ENCODE peak calls at places on chromosomes 3 and 15, in eight cellular contexts. One of them, this sample, is unnamed.

GRCh38 chr3:162704991-162705390 is 1208.4 kb downstream of the OTOL1 start:
- DNase-seq in ovary: no peak
- DNase-seq in DND-41: no peak
- DNase-seq in cardiac muscle cell: no peak
- DNase-seq in body of pancreas: no peak
- DNase-seq in heart left ventricle: no peak
- DNase-seq in lower lobe of right lung: no peak
- DNase-seq in tibial artery: no peak
- DNase-seq in this sample: no peak

GRCh38 chr3:4021162-4021561 is 221.9 kb downstream of the LRRN1 start:
- DNase-seq in ovary: no peak
- DNase-seq in DND-41: peak
- DNase-seq in cardiac muscle cell: peak
- DNase-seq in body of pancreas: no peak
- DNase-seq in heart left ventricle: no peak
- DNase-seq in lower lobe of right lung: no peak
- DNase-seq in tibial artery: no peak
- DNase-seq in this sample: no peak

GRCh38 chr3:122890077-122890484 is 95.2 kb downstream of the SLC49A4 start:
- DNase-seq in ovary: peak
- DNase-seq in DND-41: peak
- DNase-seq in cardiac muscle cell: peak
- DNase-seq in body of pancreas: peak
- DNase-seq in heart left ventricle: peak
- DNase-seq in lower lobe of right lung: no peak
- DNase-seq in tibial artery: peak
- DNase-seq in this sample: no peak

GRCh38 chr15:89664951-89665350 is 9.7 kb upstream of the KIF7 start:
- DNase-seq in ovary: no peak
- DNase-seq in DND-41: no peak
- DNase-seq in cardiac muscle cell: no peak
- DNase-seq in body of pancreas: no peak
- DNase-seq in heart left ventricle: no peak
- DNase-seq in lower lobe of right lung: no peak
- DNase-seq in tibial artery: no peak
- DNase-seq in this sample: no peak

GRCh38 chr3:16670191-16670590 is 65.0 kb upstream of the DAZL start:
- DNase-seq in ovary: no peak
- DNase-seq in DND-41: no peak
- DNase-seq in cardiac muscle cell: no peak
- DNase-seq in body of pancreas: no peak
- DNase-seq in heart left ventricle: no peak
- DNase-seq in lower lobe of right lung: no peak
- DNase-seq in tibial artery: no peak
- DNase-seq in this sample: no peak

GRCh38 chr3:172074578-172074977 is 35.2 kb downstream of the FNDC3B start:
- DNase-seq in ovary: no peak
- DNase-seq in DND-41: no peak
- DNase-seq in cardiac muscle cell: no peak
- DNase-seq in body of pancreas: peak
- DNase-seq in heart left ventricle: no peak
- DNase-seq in lower lobe of right lung: no peak
- DNase-seq in tibial artery: peak
- DNase-seq in this sample: no peak

GRCh38 chr3:194871864-194872668 is 186.4 kb downstream of the FAM43A start:
- DNase-seq in ovary: no peak
- DNase-seq in DND-41: no peak
- DNase-seq in cardiac muscle cell: no peak
- DNase-seq in body of pancreas: no peak
- DNase-seq in heart left ventricle: no peak
- DNase-seq in lower lobe of right lung: no peak
- DNase-seq in tibial artery: no peak
- DNase-seq in this sample: no peak

GRCh38 chr3:143668924-143669790 is 179.1 kb downstream of the SLC9A9 start:
- DNase-seq in ovary: no peak
- DNase-seq in DND-41: peak
- DNase-seq in cardiac muscle cell: no peak
- DNase-seq in body of pancreas: no peak
- DNase-seq in heart left ventricle: no peak
- DNase-seq in lower lobe of right lung: no peak
- DNase-seq in tibial artery: no peak
- DNase-seq in this sample: no peak

GRCh38 chr3:127428344-127429001 is 140.6 kb upstream of the PRR20G start:
- DNase-seq in ovary: no peak
- DNase-seq in DND-41: no peak
- DNase-seq in cardiac muscle cell: no peak
- DNase-seq in body of pancreas: peak
- DNase-seq in heart left ventricle: no peak
- DNase-seq in lower lobe of right lung: no peak
- DNase-seq in tibial artery: no peak
- DNase-seq in this sample: no peak

GRCh38 chr3:13415236-13416001 is 4.7 kb downstream of the NUP210 start:
- DNase-seq in ovary: no peak
- DNase-seq in DND-41: no peak
- DNase-seq in cardiac muscle cell: no peak
- DNase-seq in body of pancreas: no peak
- DNase-seq in heart left ventricle: no peak
- DNase-seq in lower lobe of right lung: no peak
- DNase-seq in tibial artery: no peak
- DNase-seq in this sample: no peak
- H3K4me3 ChIP-seq in ovary: no peak
- H3K4me3 ChIP-seq in DND-41: no peak
- H3K4me3 ChIP-seq in cardiac muscle cell: no peak
- H3K4me3 ChIP-seq in body of pancreas: no peak
- H3K4me3 ChIP-seq in heart left ventricle: no peak
- H3K4me3 ChIP-seq in lower lobe of right lung: no peak
- H3K4me3 ChIP-seq in tibial artery: no peak
- H3K4me3 ChIP-seq in this sample: peak

DNA sequence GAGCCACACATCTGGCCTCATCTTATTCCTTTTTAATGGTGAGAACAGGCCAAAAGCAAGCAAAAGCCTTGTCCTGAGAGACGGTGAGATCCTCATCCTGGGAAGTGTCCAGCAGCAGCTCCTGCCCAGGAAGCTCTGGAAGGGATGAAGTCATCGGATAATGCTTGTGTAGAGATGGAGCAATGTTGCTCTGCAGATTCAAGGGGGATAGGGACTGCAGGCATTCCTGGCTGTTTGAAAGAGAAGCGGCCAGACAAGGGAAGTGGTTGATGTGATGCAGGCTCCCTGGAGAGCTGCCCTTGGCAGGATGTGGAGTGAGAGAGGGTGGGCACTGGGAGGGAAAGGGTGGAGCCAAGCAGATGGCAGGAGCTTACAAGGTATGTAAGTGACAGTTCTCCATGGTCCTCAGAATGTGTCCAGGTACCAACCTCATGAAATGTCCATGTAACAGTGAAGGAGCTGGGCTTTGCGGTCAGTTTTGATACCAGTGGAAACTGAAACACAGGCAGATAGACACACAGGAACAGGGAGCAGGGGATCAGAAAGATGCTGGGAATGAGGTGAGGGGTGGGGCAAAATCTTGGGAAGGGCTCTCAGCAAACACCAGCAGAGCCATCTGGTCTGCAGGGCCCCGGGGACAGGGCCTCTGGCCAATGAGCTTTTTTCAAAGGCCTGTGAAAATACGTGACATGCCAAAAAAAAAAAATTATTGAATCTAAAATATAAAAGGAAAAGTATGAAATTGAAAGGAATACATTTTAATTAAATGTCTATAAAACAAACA is 32.2 kb upstream of the LACTB start:
- DNase-seq in ovary: no peak
- DNase-seq in DND-41: peak
- DNase-seq in cardiac muscle cell: peak
- DNase-seq in body of pancreas: no peak
- DNase-seq in heart left ventricle: peak
- DNase-seq in lower lobe of right lung: no peak
- DNase-seq in tibial artery: no peak
- DNase-seq in this sample: no peak
- H3K27ac ChIP-seq in ovary: no peak
- H3K27ac ChIP-seq in DND-41: no peak
- H3K27ac ChIP-seq in cardiac muscle cell: peak
- H3K27ac ChIP-seq in body of pancreas: no peak
- H3K27ac ChIP-seq in heart left ventricle: peak
- H3K27ac ChIP-seq in lower lobe of right lung: peak
- H3K27ac ChIP-seq in tibial artery: no peak
- H3K27ac ChIP-seq in this sample: no peak

GRCh38 chr15:86044981-86045380 is 34.7 kb upstream of the AGBL1 start:
- DNase-seq in ovary: no peak
- DNase-seq in DND-41: peak
- DNase-seq in cardiac muscle cell: no peak
- DNase-seq in body of pancreas: no peak
- DNase-seq in heart left ventricle: no peak
- DNase-seq in lower lobe of right lung: no peak
- DNase-seq in tibial artery: no peak
- DNase-seq in this sample: no peak
- TF ChIP-seq CTCF in ovary: no peak
- TF ChIP-seq CTCF in DND-41: peak
- TF ChIP-seq CTCF in cardiac muscle cell: no peak
- TF ChIP-seq CTCF in body of pancreas: no peak
- TF ChIP-seq CTCF in heart left ventricle: no peak
- TF ChIP-seq CTCF in lower lobe of right lung: no peak
- TF ChIP-seq CTCF in tibial artery: no peak
- TF ChIP-seq CTCF in this sample: no peak

GRCh38 chr3:136250862-136251460 is 821 bp downstream of the PCCB start:
- DNase-seq in ovary: peak
- DNase-seq in DND-41: peak
- DNase-seq in cardiac muscle cell: peak
- DNase-seq in body of pancreas: peak
- DNase-seq in heart left ventricle: peak
- DNase-seq in lower lobe of right lung: peak
- DNase-seq in tibial artery: peak
- DNase-seq in this sample: peak
- H3K4me3 ChIP-seq in ovary: peak
- H3K4me3 ChIP-seq in DND-41: peak
- H3K4me3 ChIP-seq in cardiac muscle cell: peak
- H3K4me3 ChIP-seq in body of pancreas: no peak
- H3K4me3 ChIP-seq in heart left ventricle: peak
- H3K4me3 ChIP-seq in lower lobe of right lung: peak
- H3K4me3 ChIP-seq in tibial artery: peak
- H3K4me3 ChIP-seq in this sample: peak

GRCh38 chr3:129104498-129105079 is 17.0 kb downstream of the RAB43 start:
- DNase-seq in ovary: no peak
- DNase-seq in DND-41: no peak
- DNase-seq in cardiac muscle cell: no peak
- DNase-seq in body of pancreas: no peak
- DNase-seq in heart left ventricle: no peak
- DNase-seq in lower lobe of right lung: peak
- DNase-seq in tibial artery: no peak
- DNase-seq in this sample: no peak

GRCh38 chr3:129105862-129106261 is 15.7 kb downstream of the RAB43 start:
- DNase-seq in ovary: no peak
- DNase-seq in DND-41: no peak
- DNase-seq in cardiac muscle cell: no peak
- DNase-seq in body of pancreas: no peak
- DNase-seq in heart left ventricle: no peak
- DNase-seq in lower lobe of right lung: peak
- DNase-seq in tibial artery: no peak
- DNase-seq in this sample: no peak

GRCh38 chr3:129106320-129106719 is 15.3 kb downstream of the RAB43 start:
- DNase-seq in ovary: peak
- DNase-seq in DND-41: no peak
- DNase-seq in cardiac muscle cell: no peak
- DNase-seq in body of pancreas: no peak
- DNase-seq in heart left ventricle: no peak
- DNase-seq in lower lobe of right lung: peak
- DNase-seq in tibial artery: no peak
- DNase-seq in this sample: no peak

GRCh38 chr3:129106866-129107565 is 14.6 kb downstream of the RAB43 start:
- DNase-seq in ovary: no peak
- DNase-seq in DND-41: no peak
- DNase-seq in cardiac muscle cell: no peak
- DNase-seq in body of pancreas: peak
- DNase-seq in heart left ventricle: no peak
- DNase-seq in lower lobe of right lung: peak
- DNase-seq in tibial artery: no peak
- DNase-seq in this sample: no peak

DNA sequence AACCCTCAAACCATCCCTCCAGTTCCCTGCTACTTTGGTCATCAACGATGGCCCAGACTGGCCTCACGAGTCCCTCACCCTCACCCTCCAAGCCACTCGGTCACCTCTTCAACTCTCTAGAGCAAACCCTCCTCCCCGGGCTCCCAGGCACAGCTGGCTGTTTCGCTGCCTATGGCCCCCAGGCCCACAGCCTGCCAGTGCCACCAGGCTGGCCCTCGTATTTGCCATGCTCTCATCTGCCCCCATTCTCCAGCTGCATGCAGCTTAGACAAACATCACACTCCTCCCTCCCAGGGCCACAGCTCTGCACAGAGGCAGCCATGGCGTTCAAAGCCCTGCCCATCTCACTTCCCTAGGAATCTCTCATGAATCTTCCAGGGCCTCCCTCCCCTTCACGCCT is 13.8 kb downstream of the RAB43 start:
- DNase-seq in ovary: no peak
- DNase-seq in DND-41: no peak
- DNase-seq in cardiac muscle cell: no peak
- DNase-seq in body of pancreas: no peak
- DNase-seq in heart left ventricle: no peak
- DNase-seq in lower lobe of right lung: peak
- DNase-seq in tibial artery: no peak
- DNase-seq in this sample: no peak
- H3K27ac ChIP-seq in ovary: no peak
- H3K27ac ChIP-seq in DND-41: no peak
- H3K27ac ChIP-seq in cardiac muscle cell: no peak
- H3K27ac ChIP-seq in body of pancreas: no peak
- H3K27ac ChIP-seq in heart left ventricle: no peak
- H3K27ac ChIP-seq in lower lobe of right lung: no peak
- H3K27ac ChIP-seq in tibial artery: no peak
- H3K27ac ChIP-seq in this sample: peak

GRCh38 chr3:187709155-187709554 is 6.8 kb upstream of the RTP2 start:
- DNase-seq in ovary: no peak
- DNase-seq in DND-41: no peak
- DNase-seq in cardiac muscle cell: peak
- DNase-seq in body of pancreas: no peak
- DNase-seq in heart left ventricle: no peak
- DNase-seq in lower lobe of right lung: no peak
- DNase-seq in tibial artery: no peak
- DNase-seq in this sample: no peak
- TF ChIP-seq CTCF in ovary: no peak
- TF ChIP-seq CTCF in DND-41: no peak
- TF ChIP-seq CTCF in cardiac muscle cell: no peak
- TF ChIP-seq CTCF in body of pancreas: no peak
- TF ChIP-seq CTCF in heart left ventricle: no peak
- TF ChIP-seq CTCF in lower lobe of right lung: no peak
- TF ChIP-seq CTCF in tibial artery: no peak
- TF ChIP-seq CTCF in this sample: no peak

GRCh38 chr3:147391726-147392082 is 14.6 kb downstream of the ZIC4 start:
- DNase-seq in ovary: no peak
- DNase-seq in DND-41: no peak
- DNase-seq in cardiac muscle cell: no peak
- DNase-seq in body of pancreas: no peak
- DNase-seq in heart left ventricle: no peak
- DNase-seq in lower lobe of right lung: no peak
- DNase-seq in tibial artery: no peak
- DNase-seq in this sample: no peak
- H3K4me3 ChIP-seq in ovary: no peak
- H3K4me3 ChIP-seq in DND-41: no peak
- H3K4me3 ChIP-seq in cardiac muscle cell: peak
- H3K4me3 ChIP-seq in body of pancreas: no peak
- H3K4me3 ChIP-seq in heart left ventricle: no peak
- H3K4me3 ChIP-seq in lower lobe of right lung: peak
- H3K4me3 ChIP-seq in tibial artery: peak
- H3K4me3 ChIP-seq in this sample: no peak